ENCODE peak calls at places on chromosomes 16 and 17, in six cellular contexts. W is HTR-8/SVneo; R is smooth muscle cell of the brain vasculature; B is stimulated activated CD4-positive, alpha-beta T cell treated with anti-CD3 and anti-CD28 coated beads, Interleukin-1b, Interleukin-23, amount 100 ng/mL, for 1 hour; X is LNCaP clone FGC; F is AG04450. Y is an unnamed sample.

GRCh38 chr16:26214694-26215093 is 522.9 kb downstream of the HS3ST4 start:
- DNase-seq in X (no peak), F (no peak), R (no peak), B (no peak), W (no peak), Y (no peak)

GRCh38 chr16:72247821-72248253 is 75.9 kb upstream of the PMFBP1 start:
- DNase-seq in R (no peak), X (peak; percentile 34), F (no peak), B (no peak), W (no peak), Y (peak; percentile 4)

GRCh38 chr17:16150251-16150859 is 65.0 kb downstream of the NCOR1 start:
- DNase-seq in X (peak; percentile 60), F (peak; percentile 26), R (peak; percentile 10), W (peak; percentile 21), B (no peak), Y (peak; percentile 63)

GRCh38 chr17:73401911-73402310 is 90.1 kb upstream of the CDC42EP4 start:
- DNase-seq in W (no peak), B (no peak), R (peak; percentile 26), F (no peak), X (no peak), Y (no peak)

GRCh38 chr17:73770115-73770848 is 126.0 kb upstream of the SDK2 start:
- DNase-seq in W (peak; percentile 30), F (peak; percentile 32), X (peak; percentile 59), B (no peak), R (peak; percentile 17), Y (peak; percentile 77)

GRCh38 chr17:77459018-77459755 is 318.4 kb downstream of the SEC14L1 start:
- DNase-seq in F (no peak), X (no peak), B (no peak), W (no peak), R (no peak), Y (no peak)

GRCh38 chr17:20009052-20009301 is 182 bp upstream of the SPECC1 start:
- DNase-seq in R (no peak), W (no peak), B (peak; percentile 82), F (no peak), X (no peak), Y (peak; percentile 73)

GRCh38 chr16:73781297-73781696 is 515.3 kb upstream of the PSMD7 start:
- DNase-seq in B (no peak), R (no peak), W (no peak), F (no peak), X (no peak), Y (no peak)

GRCh38 chr17:83192161-83192788 is 112.9 kb downstream of the METRNL start:
- DNase-seq in F (no peak), W (no peak), X (no peak), B (no peak), R (no peak), Y (no peak)

GRCh38 chr17:82105882-82106696 is 8.1 kb upstream of the FASN start:
- DNase-seq in F (no peak), X (peak; percentile 98), B (no peak), R (no peak), W (peak; percentile 88), Y (peak; percentile 91)

GRCh38 chr17:48054238-48055185 is 6.4 kb downstream of the NFE2L1 start:
- DNase-seq in B (no peak), R (no peak), X (peak; percentile 91), W (no peak), F (no peak), Y (peak; percentile 76)

GRCh38 chr17:80504671-80505413 is 28.4 kb upstream of the NPTX1 start:
- DNase-seq in B (no peak), R (no peak), X (no peak), W (peak; percentile 56), F (no peak), Y (no peak)

GRCh38 chr16:24255446-24256352 is at the start of gene CACNG3:
- DNase-seq in B (peak; percentile 14), F (no peak), R (no peak), X (peak; percentile 14), W (no peak), Y (peak; percentile 47)

GRCh38 chr16:12874135-12874534 is 27.3 kb upstream of the SHISA9 start:
- DNase-seq in F (no peak), W (no peak), R (no peak), X (no peak), B (no peak), Y (peak; percentile 78)

GRCh38 chr17:20944014-20944905 is 98.6 kb downstream of the USP22 start:
- DNase-seq in F (no peak), R (no peak), W (no peak), X (peak; percentile 76), B (no peak), Y (peak; percentile 69)

GRCh38 chr17:13228225-13228624 is 210.4 kb upstream of the ELAC2 start:
- DNase-seq in F (no peak), R (no peak), X (no peak), B (no peak), W (no peak), Y (no peak)

GRCh38 chr17:17484451-17484899 is 7.7 kb downstream of the MED9 start:
- DNase-seq in W (no peak), B (no peak), F (no peak), X (no peak), R (no peak), Y (no peak)

GRCh38 chr16:48235556-48236136 is 8.5 kb upstream of the LONP2 start:
- DNase-seq in R (no peak), X (no peak), B (no peak), W (no peak), F (no peak), Y (no peak)

GRCh38 chr17:35761601-35762000 is 914 bp downstream of the C17orf50 start:
- DNase-seq in X (no peak), B (no peak), F (no peak), W (no peak), R (no peak), Y (no peak)

GRCh38 chr17:72719582-72720493 is 372.6 kb downstream of the SLC39A11 start:
- DNase-seq in R (peak; percentile 10), X (no peak), B (no peak), W (no peak), F (no peak), Y (no peak)

GRCh38 chr16:47787695-47788094 is 326.6 kb downstream of the PHKB start:
- DNase-seq in X (no peak), R (no peak), B (no peak), W (no peak), F (no peak), Y (peak; percentile 30)

GRCh38 chr16:27199747-27200146 is 3.6 kb upstream of the KDM8 start:
- DNase-seq in R (no peak), B (no peak), X (no peak), W (no peak), F (no peak), Y (no peak)

GRCh38 chr16:72840591-72841381 is 207.1 kb downstream of the ZFHX3 start:
- DNase-seq in X (no peak), W (no peak), B (no peak), F (no peak), R (no peak), Y (no peak)

GRCh38 chr17:47778184-47778635 is 43.4 kb downstream of the OSBPL7 start:
- DNase-seq in B (no peak), R (no peak), F (no peak), X (no peak), W (no peak), Y (no peak)

GRCh38 chr16:88746511-88746910 is 38.5 kb downstream of the PIEZO1 start:
- DNase-seq in B (no peak), R (no peak), X (no peak), F (no peak), W (no peak), Y (no peak)

GRCh38 chr16:75116081-75116910 is at the start of gene LDHD:
- DNase-seq in F (no peak), B (no peak), W (peak; percentile 95), R (no peak), X (peak; percentile 79), Y (peak; percentile 41)

Y was measured in MCF 10A.